ENCODE peak calls at places on chromosome 5, in ten cellular contexts. A is Peyer's patch; F is upper lobe of right lung; C is left lung; L is A673; I is astrocyte; S is A549; K is effector memory CD4-positive, alpha-beta T cell; H is PC-3; V is uterus. Q is an unnamed sample. For H3K9me3, the result is how much of the 10 kb centered on the place peaks cover.

GRCh38 chr5:31220968-31221367 is 27.5 kb downstream of the CDH6 start:
- DNase-seq in C (no peak), L (no peak), K (no peak), H (peak), F (no peak), A (no peak), V (no peak), I (no peak), S (no peak), Q (peak)

GRCh38 chr5:180647465-180647864 is 1.9 kb downstream of the FLT4 start:
- DNase-seq in V (peak), S (no peak), H (no peak), F (peak), L (no peak), A (peak), C (no peak), K (no peak), I (no peak), Q (no peak)

GRCh38 chr5:50655810-50656205 is 10.6 kb upstream of the PARP8 start:
- DNase-seq in C (no peak), L (no peak), K (no peak), S (no peak), V (no peak), H (peak), F (no peak), I (no peak), A (no peak), Q (peak)

GRCh38 chr5:19616821-19617220 is 371.2 kb downstream of the CDH18 start:
- DNase-seq in A (no peak), V (no peak), C (no peak), K (no peak), L (no peak), H (no peak), S (no peak), F (no peak), I (peak), Q (no peak)

GRCh38 chr5:136374003-136374402 is 8.7 kb upstream of the TRPC7 start:
- DNase-seq in L (peak), C (no peak), F (no peak), V (no peak), S (peak), H (peak), K (no peak), I (peak), A (no peak), Q (peak)

GRCh38 chr5:176663566-176663965 is 16.3 kb downstream of the TSPAN17 start:
- DNase-seq in K (no peak), V (no peak), L (no peak), F (no peak), I (no peak), C (no peak), H (no peak), A (no peak), S (no peak), Q (no peak)

GRCh38 chr5:160209917-160210316 is 19.4 kb upstream of the FABP6 start:
- DNase-seq in A (peak), F (no peak), H (peak), I (no peak), L (no peak), S (no peak), C (no peak), K (no peak), V (no peak), Q (peak)

GRCh38 chr5:38601133-38601842 is 44.8 kb upstream of the LIFR start:
- DNase-seq in K (no peak), V (no peak), L (no peak), I (no peak), H (no peak), A (no peak), F (no peak), S (no peak), C (no peak), Q (no peak)

GRCh38 chr5:90477073-90477472 is 2.4 kb downstream of the POLR3G start:
- DNase-seq in H (no peak), F (no peak), L (peak), C (no peak), I (no peak), A (no peak), K (no peak), V (no peak), S (no peak), Q (no peak)

GRCh38 chr5:74266836-74267235 is 373.7 kb downstream of the ENC1 start:
- DNase-seq in C (no peak), S (no peak), K (no peak), F (no peak), A (no peak), H (no peak), L (no peak), I (no peak), V (no peak), Q (no peak)

GRCh38 chr5:36877667-36878420 is 1.3 kb downstream of the NIPBL start:
- DNase-seq in K (peak), H (peak), C (no peak), I (peak), L (peak), A (no peak), V (no peak), S (peak), F (no peak), Q (peak)

GRCh38 chr5:143572270-143572669 is 168.8 kb upstream of the NR3C1 start:
- DNase-seq in K (no peak), S (no peak), H (no peak), V (no peak), I (no peak), F (no peak), L (no peak), A (no peak), C (no peak), Q (no peak)

GRCh38 chr5:165809914-165810313 is 2304.5 kb downstream of the MAT2B start:
- DNase-seq in S (no peak), H (no peak), L (no peak), K (no peak), I (no peak), A (no peak), C (no peak), V (no peak), F (no peak), Q (no peak)

GRCh38 chr5:139668064-139668880 is 20.1 kb downstream of the CXXC5 start:
- DNase-seq in I (no peak), H (peak), A (no peak), C (no peak), F (peak), K (no peak), V (peak), L (peak), S (no peak), Q (peak)

GRCh38 chr5:6274846-6275543 is 103.4 kb downstream of the MED10 start:
- DNase-seq in A (no peak), I (no peak), C (no peak), K (no peak), H (no peak), L (no peak), S (no peak), V (no peak), F (no peak), Q (no peak)

GRCh38 chr5:42950466-42951168 is 89.5 kb downstream of the ANXA2R start:
- DNase-seq in L (peak), H (peak), S (peak), F (peak), C (peak), I (peak), V (peak), A (peak), K (peak), Q (peak)

GRCh38 chr5:16808021-16808420 is 128.1 kb downstream of the MYO10 start:
- DNase-seq in A (no peak), C (no peak), V (no peak), I (no peak), L (no peak), K (no peak), H (no peak), F (no peak), S (no peak), Q (no peak)

GRCh38 chr5:180470966-180471582 is 23.1 kb upstream of the CNOT6 start:
- DNase-seq in A (peak), C (peak), I (peak), V (peak), H (peak), S (peak), L (peak), K (peak), F (peak), Q (peak)

GRCh38 chr5:31720811-31721345 is 81.9 kb downstream of the PDZD2 start:
- DNase-seq in S (no peak), A (no peak), I (no peak), C (no peak), H (no peak), F (no peak), L (no peak), K (no peak), V (no peak), Q (no peak)

GRCh38 chr5:28766565-28767158 is 1728.3 kb upstream of the CDH9 start:
- DNase-seq in L (peak), V (no peak), K (no peak), A (no peak), H (peak), C (no peak), F (no peak), I (peak), S (peak), Q (no peak)

GRCh38 chr5:176648467-176649194 is 1.3 kb downstream of the TSPAN17 start:
- DNase-seq in V (no peak), C (no peak), S (no peak), F (peak), A (no peak), I (no peak), H (no peak), K (no peak), L (no peak), Q (no peak)

GRCh38 chr5:90158131-90158530 is 251.4 kb downstream of the CETN3 start:
- DNase-seq in F (no peak), H (no peak), A (no peak), K (no peak), C (no peak), I (no peak), S (no peak), V (no peak), L (no peak), Q (no peak)

DNA sequence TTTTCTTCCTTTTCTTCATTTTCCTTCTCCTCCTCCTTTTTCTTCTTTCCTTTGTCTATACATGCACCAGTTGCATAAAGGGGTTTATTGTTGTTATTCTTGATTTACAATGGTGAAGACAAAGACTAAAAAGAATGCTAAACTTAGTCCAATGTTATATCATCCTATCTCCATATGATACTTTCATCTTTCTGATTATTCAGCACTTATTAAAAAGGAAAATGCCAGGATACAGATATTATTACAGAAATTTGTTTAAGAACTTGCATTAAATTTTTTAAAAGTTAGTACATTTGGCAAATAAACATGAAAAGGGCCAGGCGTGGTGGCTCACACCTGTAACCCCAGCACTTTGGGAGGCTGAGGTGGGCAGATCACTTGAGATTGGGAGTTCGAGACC is 1074.9 kb downstream of the EFNA5 start:
- DNase-seq in L (no peak), V (no peak), K (no peak), F (no peak), A (no peak), S (no peak), H (no peak), I (no peak), C (no peak), Q (no peak)
- H3K9me3 ChIP-seq in L (under half), V (under half), K (under half), F (under half), A (under half), S (under half), H (under half), I (under half), C (under half), Q (under half)

GRCh38 chr5:126354857-126355731 is 68.1 kb upstream of the GRAMD2B start:
- DNase-seq in I (no peak), A (no peak), F (no peak), V (no peak), K (no peak), H (peak), L (no peak), C (no peak), S (no peak), Q (no peak)

GRCh38 chr5:126355940-126356339 is 67.3 kb upstream of the GRAMD2B start:
- DNase-seq in V (no peak), A (peak), I (no peak), K (no peak), S (no peak), F (no peak), H (no peak), C (no peak), L (no peak), Q (peak)

GRCh38 chr5:126357585-126358342 is 65.4 kb upstream of the GRAMD2B start:
- DNase-seq in L (no peak), I (no peak), A (no peak), V (no peak), C (no peak), K (no peak), F (no peak), S (no peak), H (no peak), Q (peak)

GRCh38 chr5:126351138-126351537 is 72.1 kb upstream of the GRAMD2B start:
- DNase-seq in S (no peak), K (no peak), L (no peak), F (no peak), H (peak), A (no peak), C (no peak), I (peak), V (no peak), Q (peak)

GRCh38 chr5:126354012-126354856 is 69.0 kb upstream of the GRAMD2B start:
- DNase-seq in H (peak), V (no peak), A (no peak), F (no peak), S (peak), C (no peak), L (peak), K (no peak), I (peak), Q (peak)
- H3K4me3 ChIP-seq in H (peak), V (no peak), A (peak), F (peak), S (no peak), C (no peak), L (no peak), K (no peak), I (peak), Q (peak)

GRCh38 chr5:3099954-3100353 is 348.5 kb upstream of the IRX2 start:
- DNase-seq in H (no peak), L (no peak), V (no peak), K (no peak), C (no peak), F (no peak), I (no peak), A (no peak), S (no peak), Q (no peak)
- H3K27ac ChIP-seq in H (no peak), L (no peak), V (no peak), K (no peak), C (no peak), F (no peak), I (no peak), A (no peak), S (no peak), Q (no peak)

DNA sequence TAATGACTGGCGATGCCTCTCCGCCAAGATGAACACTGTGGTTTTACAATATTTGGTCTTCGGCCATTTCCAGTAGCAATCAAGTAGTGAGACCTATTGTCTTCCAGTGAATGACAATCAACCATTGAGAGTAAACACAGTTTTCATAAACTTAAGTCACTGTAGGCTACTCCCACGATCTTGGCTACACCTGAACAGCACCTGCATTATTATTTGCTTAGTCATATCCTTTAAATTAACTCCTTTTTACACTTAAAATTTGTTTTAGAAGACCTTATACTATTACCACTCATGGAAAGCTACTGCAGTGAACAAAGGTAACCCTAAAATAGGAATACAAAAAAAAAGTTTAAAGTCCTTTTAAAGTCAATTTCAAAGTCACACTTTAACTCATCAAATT is 58.2 kb downstream of the ZNF354C start:
- DNase-seq in I (no peak), F (no peak), K (no peak), S (no peak), V (no peak), C (no peak), A (no peak), L (no peak), H (peak), Q (no peak)
- H3K9me3 ChIP-seq in I (under half), F (under half), K (under half), S (under half), V (under half), C (under half), A (under half), L (under half), H (under half), Q (under half)

DNA sequence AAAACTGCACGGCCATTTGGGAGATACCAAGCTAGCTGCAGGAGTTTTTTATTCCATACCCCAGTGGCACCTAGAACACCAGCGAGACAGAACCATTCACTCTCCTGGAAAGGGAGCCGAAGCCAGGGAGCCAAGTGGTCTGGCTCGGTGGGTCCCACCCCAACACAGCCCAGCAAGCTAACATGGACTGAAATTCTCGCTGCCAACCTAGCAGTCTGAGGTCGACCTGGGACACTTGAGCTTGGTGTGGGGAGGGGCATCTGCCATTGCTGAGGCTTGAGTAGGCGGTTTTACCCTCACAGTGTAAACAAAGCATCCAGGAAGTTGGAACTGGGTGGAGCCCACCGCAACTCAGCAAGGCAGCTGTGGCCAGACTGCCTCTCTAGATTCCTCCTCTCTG is 108.9 kb upstream of the CHD1 start:
- DNase-seq in V (no peak), A (peak), S (no peak), H (peak), F (no peak), K (peak), C (peak), I (no peak), L (no peak), Q (peak)
- H3K4me3 ChIP-seq in V (no peak), A (no peak), S (no peak), H (no peak), F (no peak), K (peak), C (no peak), I (no peak), L (no peak), Q (no peak)

DNA sequence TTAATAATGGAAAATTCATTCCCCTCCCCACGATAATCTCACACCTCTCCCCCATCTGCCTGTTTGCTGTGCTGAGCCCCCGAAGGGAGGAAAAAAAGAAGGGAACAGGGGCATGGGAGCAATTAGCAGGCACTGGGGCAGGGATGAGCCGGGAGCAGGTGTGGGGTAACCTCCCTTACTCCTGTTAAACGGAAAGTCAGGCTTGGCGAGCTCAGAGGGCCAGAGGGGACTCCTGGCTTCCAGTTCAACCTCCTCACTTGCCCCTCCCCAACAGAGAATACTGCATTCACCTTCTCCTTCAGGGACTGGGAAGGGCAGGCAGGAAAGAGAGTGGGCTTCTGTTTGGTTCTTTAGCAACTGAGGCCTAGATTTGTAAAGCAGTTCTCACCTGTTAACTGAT is 1.6 kb downstream of the AFAP1L1 start:
- DNase-seq in A (no peak), H (no peak), I (no peak), K (no peak), F (no peak), L (no peak), V (no peak), S (no peak), C (no peak), Q (no peak)
- H3K27ac ChIP-seq in A (no peak), H (no peak), I (no peak), K (no peak), F (peak), L (no peak), V (peak), S (no peak), C (no peak), Q (no peak)

GRCh38 chr5:2708132-2708531 is 43.3 kb downstream of the IRX2 start:
- DNase-seq in H (no peak), S (no peak), V (no peak), F (no peak), I (no peak), K (no peak), L (no peak), C (no peak), A (no peak), Q (no peak)
- H3K9me3 ChIP-seq in H (under half), S (under half), V (under half), F (under half), I (under half), K (under half), L (under half), C (under half), A (under half), Q (under half)